ENCODE peak calls at places on chromosomes 7 and 10, in four cellular contexts. One of them, this sample, is unnamed. For H3K4me1, the result is how much of the 10 kb centered on the place peaks cover.

GRCh38 chr7:114008696-114009095 is 89.9 kb upstream of the PPP1R3A start:
- DNase-seq in PC-3: no peak
- DNase-seq in fibroblast of lung: no peak
- DNase-seq in cardiac muscle cell: no peak
- DNase-seq in this sample: peak

GRCh38 chr7:133331861-133332260 is 79.0 kb downstream of the EXOC4 start:
- DNase-seq in PC-3: no peak
- DNase-seq in fibroblast of lung: no peak
- DNase-seq in cardiac muscle cell: peak
- DNase-seq in this sample: no peak

GRCh38 chr7:110827287-110827855 is 263.6 kb upstream of the LRRN3 start:
- DNase-seq in PC-3: no peak
- DNase-seq in fibroblast of lung: no peak
- DNase-seq in cardiac muscle cell: no peak
- DNase-seq in this sample: no peak

GRCh38 chr10:218753-219152 is 83.5 kb downstream of the ZMYND11 start:
- DNase-seq in PC-3: no peak
- DNase-seq in fibroblast of lung: peak
- DNase-seq in cardiac muscle cell: no peak
- DNase-seq in this sample: no peak

GRCh38 chr7:81770823-81771222 is 976 bp upstream of the HGF start:
- DNase-seq in PC-3: no peak
- DNase-seq in fibroblast of lung: no peak
- DNase-seq in cardiac muscle cell: no peak
- DNase-seq in this sample: peak

GRCh38 chr10:23391817-23392216 is 47.1 kb upstream of the OTUD1 start:
- DNase-seq in PC-3: no peak
- DNase-seq in fibroblast of lung: no peak
- DNase-seq in cardiac muscle cell: no peak
- DNase-seq in this sample: no peak

GRCh38 chr10:76779163-76779820 is 858.3 kb downstream of the KCNMA1 start:
- DNase-seq in PC-3: peak
- DNase-seq in fibroblast of lung: peak
- DNase-seq in cardiac muscle cell: no peak
- DNase-seq in this sample: no peak

GRCh38 chr10:70404906-70405824 is 1.2 kb downstream of the EIF4EBP2 start:
- DNase-seq in PC-3: peak
- DNase-seq in fibroblast of lung: peak
- DNase-seq in cardiac muscle cell: peak
- DNase-seq in this sample: peak

GRCh38 chr10:20267734-20268133 is 451.5 kb downstream of the PLXDC2 start:
- DNase-seq in PC-3: no peak
- DNase-seq in fibroblast of lung: no peak
- DNase-seq in cardiac muscle cell: no peak
- DNase-seq in this sample: no peak

GRCh38 chr7:4479367-4480039 is 202.6 kb upstream of the FOXK1 start:
- DNase-seq in PC-3: peak
- DNase-seq in fibroblast of lung: peak
- DNase-seq in cardiac muscle cell: peak
- DNase-seq in this sample: peak

GRCh38 chr7:107628461-107629064 is 32.1 kb upstream of the SLC26A4 start:
- DNase-seq in PC-3: no peak
- DNase-seq in fibroblast of lung: no peak
- DNase-seq in cardiac muscle cell: no peak
- DNase-seq in this sample: no peak

GRCh38 chr10:93352638-93353383 is 129.3 kb downstream of the MYOF start:
- DNase-seq in PC-3: peak
- DNase-seq in fibroblast of lung: peak
- DNase-seq in cardiac muscle cell: peak
- DNase-seq in this sample: no peak
- H3K4me1 ChIP-seq in PC-3: under half
- H3K4me1 ChIP-seq in fibroblast of lung: under half
- H3K4me1 ChIP-seq in cardiac muscle cell: under half
- H3K4me1 ChIP-seq in this sample: under half

DNA sequence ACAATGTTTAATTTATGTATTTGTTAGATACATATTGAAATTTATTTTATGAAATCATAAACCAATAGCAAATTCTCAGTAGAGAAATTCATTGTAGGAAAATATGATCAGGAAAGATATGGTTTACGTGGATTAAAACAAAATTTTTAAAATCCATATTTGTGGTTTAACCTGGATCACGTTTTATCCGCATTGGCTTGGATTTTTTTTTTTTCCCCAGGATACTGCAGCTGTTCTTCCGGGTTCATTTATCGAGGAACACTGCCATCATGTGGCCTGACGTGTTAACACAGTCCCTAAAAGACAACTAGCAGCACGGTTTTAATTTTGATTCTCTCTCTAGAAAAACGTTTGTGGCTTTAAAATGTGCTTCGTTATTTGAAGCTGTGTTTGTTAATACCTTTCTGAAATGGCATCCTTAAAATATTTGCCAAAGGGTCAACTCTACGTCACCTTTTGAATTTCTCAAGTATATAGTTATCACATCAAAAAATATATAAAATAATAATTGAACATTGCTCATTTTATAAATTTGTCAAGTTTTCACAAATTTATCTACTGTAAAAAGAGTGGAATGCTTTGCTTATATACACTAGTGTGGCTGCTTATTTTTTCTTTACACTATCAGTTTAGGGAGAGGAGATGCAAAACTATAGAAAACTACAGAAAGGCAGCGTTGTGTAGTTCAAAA is 8.7 kb upstream of the ASB4 start:
- DNase-seq in PC-3: peak
- DNase-seq in fibroblast of lung: peak
- DNase-seq in cardiac muscle cell: peak
- DNase-seq in this sample: peak
- TF ChIP-seq CTCF in PC-3: peak
- TF ChIP-seq CTCF in fibroblast of lung: peak
- TF ChIP-seq CTCF in cardiac muscle cell: peak
- TF ChIP-seq CTCF in this sample: peak

GRCh38 chr7:128266891-128267839 is 26.1 kb downstream of the LEP start:
- DNase-seq in PC-3: peak
- DNase-seq in fibroblast of lung: peak
- DNase-seq in cardiac muscle cell: peak
- DNase-seq in this sample: peak
- H3K27ac ChIP-seq in PC-3: no peak
- H3K27ac ChIP-seq in fibroblast of lung: no peak
- H3K27ac ChIP-seq in cardiac muscle cell: no peak
- H3K27ac ChIP-seq in this sample: peak

DNA sequence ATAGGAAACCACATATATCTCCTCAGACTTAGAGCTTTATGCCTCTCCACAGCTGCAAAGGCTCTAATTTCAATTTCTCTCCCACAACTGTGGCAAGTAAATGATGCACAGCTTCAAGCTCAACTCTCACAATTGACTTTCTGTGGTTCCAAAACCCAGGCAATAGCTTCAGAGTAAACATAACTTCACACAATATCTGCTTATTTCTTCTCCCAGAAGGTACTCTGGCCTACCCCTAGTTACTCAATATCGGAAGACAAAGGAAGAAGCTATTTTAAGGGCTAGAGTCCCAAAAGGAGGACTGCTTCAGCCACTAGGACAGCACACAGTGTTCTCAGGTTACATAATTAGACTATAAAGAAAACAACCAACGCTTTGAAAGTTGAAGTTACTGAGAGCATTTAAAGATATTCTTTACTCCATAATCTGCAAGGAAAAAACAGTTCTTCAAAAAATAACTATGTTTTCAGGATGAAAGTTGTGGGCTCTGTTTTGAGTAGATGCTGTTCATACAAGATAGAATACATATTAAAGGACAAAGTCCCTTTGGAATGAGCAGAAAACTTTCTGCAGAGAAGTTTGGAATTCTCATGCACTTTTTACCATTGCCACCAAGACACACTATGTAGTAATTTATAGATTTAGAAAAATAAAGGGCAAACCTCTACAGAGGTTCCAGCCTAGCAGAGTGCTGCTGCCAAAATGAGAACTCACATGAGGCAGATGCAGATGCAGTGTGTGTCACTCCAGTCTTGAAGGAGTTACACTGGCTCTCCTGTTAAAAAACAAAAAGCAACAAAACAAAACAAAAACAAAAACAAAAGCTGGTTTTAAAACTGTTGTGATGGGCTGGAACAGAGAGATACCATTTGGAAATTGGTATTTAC is 81.8 kb downstream of the NT5C2 start:
- DNase-seq in PC-3: no peak
- DNase-seq in fibroblast of lung: peak
- DNase-seq in cardiac muscle cell: peak
- DNase-seq in this sample: no peak
- H3K4me1 ChIP-seq in PC-3: under half
- H3K4me1 ChIP-seq in fibroblast of lung: under half
- H3K4me1 ChIP-seq in cardiac muscle cell: under half
- H3K4me1 ChIP-seq in this sample: under half

DNA sequence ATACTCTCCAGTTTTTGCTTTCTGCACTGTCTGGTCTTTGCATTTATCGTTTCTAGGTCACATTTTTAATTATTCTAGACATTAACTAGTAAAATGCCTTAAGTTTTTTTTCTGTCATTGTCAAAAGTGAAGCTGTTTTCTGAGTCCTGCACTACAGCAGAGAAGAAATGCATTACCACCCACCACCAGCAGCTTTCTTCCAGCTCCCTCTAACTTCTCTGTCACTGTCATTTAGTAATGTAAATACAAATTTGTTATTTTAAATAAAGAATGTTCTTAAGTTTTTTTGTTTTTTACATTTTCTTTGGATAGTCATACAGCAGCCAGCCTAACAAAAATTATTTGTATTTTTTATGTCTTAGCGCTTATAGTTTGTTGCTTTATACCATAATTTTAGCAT is 18.8 kb downstream of the PTPRZ1 start:
- DNase-seq in PC-3: no peak
- DNase-seq in fibroblast of lung: no peak
- DNase-seq in cardiac muscle cell: no peak
- DNase-seq in this sample: no peak
- TF ChIP-seq CTCF in PC-3: no peak
- TF ChIP-seq CTCF in fibroblast of lung: no peak
- TF ChIP-seq CTCF in cardiac muscle cell: no peak
- TF ChIP-seq CTCF in this sample: no peak

DNA sequence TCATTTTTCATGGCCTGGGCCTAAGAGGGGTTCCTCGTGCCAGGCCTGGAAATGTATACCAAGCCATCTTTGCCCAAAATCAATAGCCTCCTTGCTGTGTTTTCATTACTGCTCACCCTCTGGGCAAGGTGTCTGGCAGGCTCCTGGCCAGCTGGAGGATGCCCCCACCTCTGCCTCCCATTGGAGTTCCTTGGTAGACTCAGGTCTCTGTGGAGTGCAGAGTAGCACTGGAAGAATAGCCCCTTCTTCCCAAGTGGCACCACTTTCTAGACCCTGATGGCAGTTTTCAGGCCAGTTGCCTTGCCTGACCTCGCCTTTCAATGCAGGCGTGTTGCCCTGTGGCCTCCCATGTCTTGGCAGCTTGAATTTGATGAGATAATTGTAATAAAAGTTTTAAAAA is 55.7 kb upstream of the AQP1 start:
- DNase-seq in PC-3: no peak
- DNase-seq in fibroblast of lung: no peak
- DNase-seq in cardiac muscle cell: no peak
- DNase-seq in this sample: no peak
- H3K27ac ChIP-seq in PC-3: no peak
- H3K27ac ChIP-seq in fibroblast of lung: no peak
- H3K27ac ChIP-seq in cardiac muscle cell: no peak
- H3K27ac ChIP-seq in this sample: no peak

GRCh38 chr10:17427201-17427600 is 27.2 kb downstream of the ST8SIA6 start:
- DNase-seq in PC-3: no peak
- DNase-seq in fibroblast of lung: no peak
- DNase-seq in cardiac muscle cell: no peak
- DNase-seq in this sample: no peak
- H3K4me1 ChIP-seq in PC-3: under half
- H3K4me1 ChIP-seq in fibroblast of lung: under half
- H3K4me1 ChIP-seq in cardiac muscle cell: under half
- H3K4me1 ChIP-seq in this sample: under half

GRCh38 chr7:97835296-97836138 is 36.7 kb downstream of the ASNS start:
- DNase-seq in PC-3: peak
- DNase-seq in fibroblast of lung: peak
- DNase-seq in cardiac muscle cell: peak
- DNase-seq in this sample: peak
- TF ChIP-seq CTCF in PC-3: peak
- TF ChIP-seq CTCF in fibroblast of lung: peak
- TF ChIP-seq CTCF in cardiac muscle cell: peak
- TF ChIP-seq CTCF in this sample: peak

DNA sequence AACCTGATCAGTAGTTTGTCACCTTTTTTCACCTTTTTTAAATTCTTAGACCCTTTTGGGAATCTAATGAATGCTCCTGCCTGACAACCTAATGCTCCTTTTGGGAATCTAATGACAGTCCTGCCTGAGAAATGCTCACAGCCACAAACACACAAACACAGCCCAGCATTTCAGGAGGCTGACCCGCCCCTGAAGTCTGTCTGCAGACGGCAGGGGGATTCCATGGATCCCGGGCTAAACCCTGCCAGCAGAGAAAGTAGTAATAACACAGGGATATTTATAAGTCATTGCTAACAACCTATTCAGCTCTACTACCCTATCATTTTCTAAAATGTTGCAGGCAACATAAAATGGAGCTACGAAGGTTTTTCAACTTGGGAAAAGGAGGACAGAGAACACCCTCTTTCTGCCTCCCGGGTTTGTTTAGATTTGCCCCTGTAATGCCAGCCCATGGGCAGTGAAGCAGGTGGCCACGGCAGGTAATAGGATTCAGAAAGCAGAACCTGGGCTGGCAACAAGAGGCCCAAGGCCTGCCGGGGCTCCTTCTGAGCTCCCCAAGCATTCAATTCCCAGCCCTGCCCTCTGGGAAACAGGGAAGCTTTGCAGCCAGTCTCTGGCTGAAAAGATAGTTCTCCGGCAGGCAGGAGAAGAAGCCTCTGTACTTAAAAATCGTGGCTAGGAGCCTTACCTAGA is 65.2 kb downstream of the CREB3L2 start:
- DNase-seq in PC-3: no peak
- DNase-seq in fibroblast of lung: no peak
- DNase-seq in cardiac muscle cell: no peak
- DNase-seq in this sample: no peak
- H3K27ac ChIP-seq in PC-3: no peak
- H3K27ac ChIP-seq in fibroblast of lung: peak
- H3K27ac ChIP-seq in cardiac muscle cell: peak
- H3K27ac ChIP-seq in this sample: no peak

GRCh38 chr7:44239361-44239760 is 38.6 kb downstream of the YKT6 start:
- DNase-seq in PC-3: no peak
- DNase-seq in fibroblast of lung: no peak
- DNase-seq in cardiac muscle cell: no peak
- DNase-seq in this sample: no peak

GRCh38 chr7:44240983-44241510 is 40.3 kb downstream of the YKT6 start:
- DNase-seq in PC-3: peak
- DNase-seq in fibroblast of lung: peak
- DNase-seq in cardiac muscle cell: peak
- DNase-seq in this sample: peak

GRCh38 chr7:44238116-44238695 is 37.4 kb downstream of the YKT6 start:
- DNase-seq in PC-3: no peak
- DNase-seq in fibroblast of lung: no peak
- DNase-seq in cardiac muscle cell: no peak
- DNase-seq in this sample: no peak

GRCh38 chr7:44242091-44242490 is 41.3 kb downstream of the YKT6 start:
- DNase-seq in PC-3: no peak
- DNase-seq in fibroblast of lung: no peak
- DNase-seq in cardiac muscle cell: no peak
- DNase-seq in this sample: no peak

DNA sequence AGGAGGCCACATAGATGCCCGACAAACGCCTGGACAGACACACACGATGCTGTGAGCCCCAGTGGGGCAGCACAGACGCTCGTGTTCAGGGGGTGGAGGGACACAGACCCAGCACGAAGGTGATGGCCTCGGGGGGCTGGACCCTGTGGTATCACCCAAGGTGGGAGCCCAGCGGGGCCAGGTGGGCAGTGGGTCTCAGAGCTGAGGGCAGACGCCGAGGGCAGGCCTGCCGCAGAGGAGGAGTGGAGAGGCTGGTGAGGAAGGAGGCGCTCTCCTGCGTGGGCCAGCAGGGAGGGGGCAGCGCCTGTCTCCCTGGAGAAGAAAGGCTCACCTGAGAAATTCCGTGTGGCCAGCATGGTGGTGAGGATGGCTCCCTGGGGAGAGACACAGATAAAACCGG is 39.6 kb downstream of the YKT6 start:
- DNase-seq in PC-3: no peak
- DNase-seq in fibroblast of lung: no peak
- DNase-seq in cardiac muscle cell: no peak
- DNase-seq in this sample: no peak
- H3K4me1 ChIP-seq in PC-3: under half
- H3K4me1 ChIP-seq in fibroblast of lung: under half
- H3K4me1 ChIP-seq in cardiac muscle cell: under half
- H3K4me1 ChIP-seq in this sample: under half

This sample was measured in foreskin keratinocyte.